ENCODE peak calls at places on chromosomes 4 and X, in nine cellular contexts. J is fibroblast of lung; D is fibroblast of the aortic adventitia; Y is CD8-positive, alpha-beta T cell; L is cardiac fibroblast; V is AG04449; R is PC-3; K is HL-60; T is suprapubic skin. H is an unnamed sample.

GRCh38 chr4:73451978-73452747 is 16.1 kb downstream of the AFP start:
- DNase-seq in J (no peak), D (peak; percentile 36), Y (no peak), L (peak; percentile 31), V (no peak), R (no peak), K (no peak), T (no peak), H (no peak)

GRCh38 chr4:180105362-180105761 is 2137.8 kb upstream of the TENM3 start:
- DNase-seq in J (no peak), D (no peak), Y (no peak), L (no peak), V (no peak), R (no peak), K (no peak), T (no peak), H (no peak)

GRCh38 chr4:28014469-28014868 is 1153.8 kb downstream of the STIM2 start:
- DNase-seq in J (no peak), D (no peak), Y (no peak), L (no peak), V (no peak), R (no peak), K (no peak), T (no peak), H (peak; percentile 7)

GRCh38 chr4:111537861-111538260 is 607.4 kb upstream of the FAM241A start:
- DNase-seq in J (no peak), D (no peak), Y (no peak), L (peak; percentile 3), V (peak; percentile 69), R (no peak), K (no peak), T (no peak), H (no peak)

GRCh38 chr4:6071191-6071958 is 53.1 kb upstream of the C4orf50 start:
- DNase-seq in J (no peak), D (no peak), Y (no peak), L (no peak), V (no peak), R (no peak), K (no peak), T (no peak), H (no peak)

GRCh38 chrX:137194164-137194563 is 160.4 kb upstream of the GPR101 start:
- DNase-seq in J (peak; percentile 27), D (peak; percentile 39), Y (no peak), L (peak; percentile 1), V (no peak), R (peak; percentile 72), K (peak; percentile 42), T (no peak), H (peak; percentile 36)

GRCh38 chrX:2679534-2680485 is 11.3 kb upstream of the CD99 start:
- DNase-seq in J (peak; percentile 54), D (peak; percentile 58), Y (no peak), L (peak; percentile 69), V (no peak), R (no peak), K (no peak), T (no peak), H (peak; percentile 24)

GRCh38 chr4:155854597-155855226 is 11.4 kb downstream of the ASIC5 start:
- DNase-seq in J (peak; percentile 70), D (peak; percentile 30), Y (no peak), L (peak; percentile 18), V (peak; percentile 3), R (no peak), K (no peak), T (no peak), H (no peak)

GRCh38 chr4:92236907-92237306 is 66.9 kb upstream of the GRID2 start:
- DNase-seq in J (peak; percentile 71), D (peak; percentile 73), Y (no peak), L (peak; percentile 54), V (no peak), R (peak; percentile 22), K (no peak), T (no peak), H (peak; percentile 35)

GRCh38 chr4:140266958-140267568 is 106.4 kb upstream of the SCOC start:
- DNase-seq in J (peak; percentile 88), D (peak; percentile 57), Y (no peak), L (no peak), V (no peak), R (peak; percentile 91), K (no peak), T (no peak), H (no peak)

GRCh38 chr4:185379326-185380295 is 16.1 kb downstream of the LRP2BP start:
- DNase-seq in J (no peak), D (no peak), Y (no peak), L (no peak), V (no peak), R (no peak), K (no peak), T (no peak), H (peak; percentile 47)

GRCh38 chrX:39477438-39478120 is 620.2 kb downstream of the BCOR start:
- DNase-seq in J (peak; percentile 13), D (no peak), Y (peak; percentile 25), L (peak; percentile 43), V (no peak), R (peak; percentile 37), K (no peak), T (no peak), H (peak; percentile 14)

GRCh38 chrX:34638116-34638515 is 19.0 kb downstream of the TMEM47 start:
- DNase-seq in J (peak; percentile 68), D (peak; percentile 72), Y (no peak), L (peak; percentile 57), V (no peak), R (peak; percentile 50), K (no peak), T (no peak), H (peak; percentile 41)

DNA sequence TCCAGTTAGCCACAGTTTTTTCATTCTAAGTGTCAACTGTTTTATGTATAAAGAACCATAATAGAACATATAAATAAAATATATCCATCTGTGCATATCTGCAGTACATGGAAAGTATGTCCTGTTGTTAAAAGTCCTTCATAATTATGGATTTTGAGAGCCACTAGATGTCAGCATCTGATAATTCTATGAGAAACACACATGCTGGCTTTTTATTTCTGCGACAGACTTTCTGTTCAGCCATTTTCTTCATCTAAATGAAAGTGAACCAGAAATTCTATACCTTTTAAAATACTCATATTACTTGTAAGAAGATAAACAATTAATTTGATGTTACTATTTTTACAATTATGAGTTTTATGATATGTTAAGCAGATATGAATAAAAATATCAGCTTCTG is 251.4 kb downstream of the GPM6A start:
- DNase-seq in J (peak; percentile 48), D (peak; percentile 27), Y (no peak), L (peak; percentile 3), V (no peak), R (peak; percentile 68), K (no peak), T (no peak), H (peak; percentile 47)
- TF ChIP-seq CTCF in J (no peak), D (no peak), Y (no peak), L (no peak), V (no peak), R (peak; percentile 67), K (no peak), T (no peak), H (peak; percentile 25)

GRCh38 chr4:151527699-151528098 is 118.7 kb downstream of the FHIP1A start:
- DNase-seq in J (no peak), D (no peak), Y (no peak), L (no peak), V (no peak), R (no peak), K (no peak), T (no peak), H (no peak)
- H3K4me3 ChIP-seq in J (no peak overlapping the region), D (no peak overlapping the region), Y (no peak overlapping the region), L (no peak overlapping the region), V (no peak overlapping the region), R (no peak overlapping the region), K (no peak overlapping the region), T (no peak overlapping the region), H (no peak overlapping the region)

GRCh38 chr4:182245041-182245440 is 1.8 kb downstream of the TENM3 start:
- DNase-seq in J (no peak), D (no peak), Y (no peak), L (no peak), V (no peak), R (no peak), K (no peak), T (no peak), H (no peak)

GRCh38 chr4:182248295-182248694 is 5.1 kb downstream of the TENM3 start:
- DNase-seq in J (no peak), D (no peak), Y (no peak), L (no peak), V (no peak), R (no peak), K (no peak), T (no peak), H (no peak)

GRCh38 chr4:182242793-182243192 is 409 bp upstream of the TENM3 start:
- DNase-seq in J (peak; percentile 17), D (peak; percentile 50), Y (no peak), L (peak; percentile 42), V (no peak), R (no peak), K (no peak), T (no peak), H (peak; percentile 64)

GRCh38 chr4:182245541-182246245 is 2.5 kb downstream of the TENM3 start:
- DNase-seq in J (peak; percentile 15), D (no peak), Y (no peak), L (peak; percentile 32), V (no peak), R (no peak), K (no peak), T (no peak), H (peak; percentile 39)

GRCh38 chr4:182246401-182247205 is 3.4 kb downstream of the TENM3 start:
- DNase-seq in J (peak; percentile 57), D (no peak), Y (no peak), L (peak; percentile 29), V (no peak), R (no peak), K (no peak), T (no peak), H (peak; percentile 90)
- TF ChIP-seq CTCF in J (no peak), D (no peak), Y (no peak), L (no peak), V (no peak), R (no peak), K (no peak), T (no peak), H (no peak)

GRCh38 chr4:65918872-65919271 is 248.6 kb upstream of the EPHA5 start:
- DNase-seq in J (no peak), D (no peak), Y (no peak), L (no peak), V (no peak), R (no peak), K (no peak), T (no peak), H (no peak)

GRCh38 chr4:65917486-65917885 is 247.2 kb upstream of the EPHA5 start:
- DNase-seq in J (no peak), D (peak; percentile 76), Y (no peak), L (peak; percentile 40), V (no peak), R (peak; percentile 56), K (no peak), T (no peak), H (peak; percentile 16)

GRCh38 chr4:65921180-65921579 is 250.9 kb upstream of the EPHA5 start:
- DNase-seq in J (no peak), D (no peak), Y (no peak), L (no peak), V (no peak), R (no peak), K (no peak), T (no peak), H (no peak)

DNA sequence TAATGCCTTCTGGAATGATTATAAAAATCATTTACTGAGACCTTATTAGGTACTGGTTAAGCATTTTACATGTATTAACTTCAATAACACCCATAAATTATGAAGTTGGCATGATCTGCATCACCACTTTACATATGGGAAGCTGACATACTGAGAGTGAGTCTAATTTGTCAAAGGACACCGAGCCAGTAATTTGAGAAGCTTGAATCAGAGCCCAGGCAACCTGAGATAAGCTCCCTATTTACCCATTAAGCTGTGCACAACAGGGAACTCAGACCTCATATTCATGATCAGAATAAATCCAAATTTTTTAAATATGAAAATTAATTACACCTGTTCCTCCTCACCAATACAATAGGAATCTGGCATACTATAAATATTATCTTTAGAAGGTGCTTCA is 247.9 kb upstream of the EPHA5 start:
- DNase-seq in J (no peak), D (peak; percentile 4), Y (no peak), L (no peak), V (no peak), R (peak; percentile 25), K (no peak), T (no peak), H (no peak)
- H3K4me3 ChIP-seq in J (no peak overlapping the region), D (no peak overlapping the region), Y (no peak overlapping the region), L (no peak overlapping the region), V (no peak overlapping the region), R (no peak overlapping the region), K (no peak overlapping the region), T (no peak overlapping the region), H (no peak overlapping the region)

H was measured in epithelial cell of esophagus.